ENCODE peak calls at places on chromosomes 13 and 19, in seven cellular contexts. G is mesendoderm; Z is iris pigment epithelial cell; H is astrocyte of the spinal cord; B is cardiac fibroblast; R is prostate gland; F is activated CD4-positive, alpha-beta T cell treated with anti-CD3 and anti-CD28 coated beads for 48 hours. C is an unnamed sample.

GRCh38 chr19:7337380-7338194 is 11.2 kb upstream of the ARHGEF18 start:
- DNase-seq in G (no peak), Z (no peak), H (no peak), B (no peak), R (no peak), F (no peak), C (peak; percentile 48)

GRCh38 chr13:20945952-20946383 is 43.4 kb upstream of the XPO4 start:
- DNase-seq in G (no peak), Z (peak; percentile 27), H (no peak), B (no peak), R (no peak), F (no peak), C (peak; percentile 12)

GRCh38 chr13:100597253-100597652 is 8.7 kb upstream of the GGACT start:
- DNase-seq in G (no peak), Z (peak; percentile 16), H (peak; percentile 37), B (peak; percentile 43), R (no peak), F (no peak), C (no peak)

GRCh38 chr19:32933571-32933970 is 38.2 kb downstream of the CEP89 start:
- DNase-seq in G (no peak), Z (no peak), H (no peak), B (no peak), R (peak; percentile 59), F (no peak), C (no peak)

GRCh38 chr13:23440821-23441608 is 7.5 kb upstream of the SACS start:
- DNase-seq in G (no peak), Z (no peak), H (no peak), B (no peak), R (no peak), F (no peak), C (no peak)

GRCh38 chr13:66159526-66159925 is 1070.6 kb downstream of the PCDH9 start:
- DNase-seq in G (no peak), Z (no peak), H (no peak), B (no peak), R (no peak), F (no peak), C (no peak)

GRCh38 chr19:27794444-27795042 is 1418.4 kb downstream of the UQCRFS1 start:
- DNase-seq in G (peak; percentile 81), Z (peak; percentile 49), H (peak; percentile 20), B (peak; percentile 50), R (no peak), F (peak; percentile 21), C (peak; percentile 31)

GRCh38 chr19:53947624-53948023 is 15.1 kb upstream of the CACNG8 start:
- DNase-seq in G (peak; percentile 88), Z (no peak), H (no peak), B (peak; percentile 33), R (no peak), F (no peak), C (no peak)

GRCh38 chr19:34995551-34995950 is 4.6 kb upstream of the GRAMD1A start:
- DNase-seq in G (no peak), Z (no peak), H (no peak), B (no peak), R (no peak), F (no peak), C (no peak)

GRCh38 chr13:51449018-51449417 is 3.8 kb downstream of the INTS6 start:
- DNase-seq in G (no peak), Z (no peak), H (no peak), B (no peak), R (no peak), F (no peak), C (no peak)

GRCh38 chr19:40529093-40529954 is 47.3 kb upstream of the SHKBP1 start:
- DNase-seq in G (peak; percentile 95), Z (peak; percentile 60), H (peak; percentile 81), B (peak; percentile 79), R (peak; percentile 82), F (peak; percentile 92), C (peak; percentile 94)

GRCh38 chr13:31115616-31116015 is 46.1 kb downstream of the HSPH1 start:
- DNase-seq in G (peak; percentile 46), Z (no peak), H (no peak), B (no peak), R (peak; percentile 40), F (no peak), C (no peak)

GRCh38 chr13:41352935-41353801 is 42.1 kb downstream of the NAA16 start:
- DNase-seq in G (peak; percentile 79), Z (peak; percentile 58), H (peak; percentile 69), B (peak; percentile 90), R (no peak), F (peak; percentile 39), C (peak; percentile 73)

GRCh38 chr13:112605531-112605990 is 17.6 kb upstream of the TUBGCP3 start:
- DNase-seq in G (peak; percentile 53), Z (no peak), H (no peak), B (no peak), R (no peak), F (no peak), C (no peak)

GRCh38 chr19:43300876-43301765 is 31.8 kb upstream of the PSG9 start:
- DNase-seq in G (no peak), Z (no peak), H (no peak), B (peak; percentile 27), R (no peak), F (no peak), C (no peak)

GRCh38 chr19:55441319-55441691 is 1.8 kb downstream of the SHISA7 start:
- DNase-seq in G (no peak), Z (no peak), H (no peak), B (no peak), R (no peak), F (no peak), C (no peak)

GRCh38 chr13:94712812-94713555 is 639 bp upstream of the SOX21 start:
- DNase-seq in G (peak; percentile 46), Z (peak; percentile 74), H (peak; percentile 77), B (peak; percentile 52), R (peak; percentile 56), F (peak; percentile 27), C (no peak)

GRCh38 chr19:5302396-5302795 is 38.2 kb downstream of the PTPRS start:
- DNase-seq in G (no peak), Z (no peak), H (no peak), B (no peak), R (no peak), F (no peak), C (no peak)

GRCh38 chr13:73331556-73331955 is 272.8 kb downstream of the KLF5 start:
- DNase-seq in G (no peak), Z (no peak), H (no peak), B (no peak), R (no peak), F (no peak), C (no peak)

C was measured in activated CD4-positive, alpha-beta memory T cell treated with anti-CD3 and anti-CD28 coated beads for 36 hours.